ENCODE peak calls at places on chromosomes 16 and 17, in four cellular contexts. A is fibroblast of the aortic adventitia, E is tibial nerve, H is lower leg skin. B is an unnamed sample.

GRCh38 chr17:7854078-7854777 is 638 bp upstream of the TMEM88 start:
- DNase-seq in A (no peak), H (no peak), E (no peak), B (peak)

GRCh38 chr17:33520404-33521032 is 227.4 kb upstream of the ASIC2 start:
- DNase-seq in H (no peak), E (no peak), A (no peak), B (peak)

GRCh38 chr17:42183741-42184711 is 1.2 kb downstream of the HCRT start:
- DNase-seq in A (peak), E (peak), H (peak), B (peak)

GRCh38 chr16:78478267-78478821 is 378.9 kb downstream of the WWOX start:
- DNase-seq in E (no peak), A (no peak), H (no peak), B (no peak)

GRCh38 chr17:46012506-46013079 is 13.5 kb downstream of the STH start:
- DNase-seq in H (no peak), E (no peak), A (no peak), B (no peak)

GRCh38 chr17:2580156-2580555 is 13.3 kb upstream of the PAFAH1B1 start:
- DNase-seq in H (peak), A (no peak), E (no peak), B (no peak)

GRCh38 chr16:17617021-17617420 is 146.3 kb upstream of the XYLT1 start:
- DNase-seq in E (no peak), H (no peak), A (no peak), B (no peak)

GRCh38 chr16:30658731-30659506 is 688 bp downstream of the FBRS start:
- DNase-seq in A (peak), H (peak), E (peak), B (peak)

GRCh38 chr17:65170839-65171238 is 33.7 kb downstream of the RGS9 start:
- DNase-seq in A (peak), H (no peak), E (no peak), B (no peak)

GRCh38 chr16:14050297-14051027 is 20.7 kb upstream of the MRTFB start:
- DNase-seq in H (peak), A (no peak), E (no peak), B (no peak)

GRCh38 chr16:65200857-65201256 is 79.0 kb upstream of the CDH11 start:
- DNase-seq in E (no peak), A (no peak), H (no peak), B (no peak)

GRCh38 chr16:28975158-28975603 is 603 bp downstream of the SPNS1 start:
- DNase-seq in H (no peak), A (no peak), E (no peak), B (no peak)

GRCh38 chr16:65846210-65846602 is 520.3 kb upstream of the CDH5 start:
- DNase-seq in A (no peak), E (no peak), H (peak), B (no peak)

GRCh38 chr17:60857521-60857920 is 179.9 kb downstream of the BCAS3 start:
- DNase-seq in A (no peak), H (no peak), E (no peak), B (no peak)

GRCh38 chr17:38604479-38605229 is 1.1 kb downstream of the SRCIN1 start:
- DNase-seq in E (no peak), A (no peak), H (no peak), B (no peak)

GRCh38 chr17:11928436-11928835 is 68.8 kb downstream of the ZNF18 start:
- DNase-seq in A (no peak), H (no peak), E (no peak), B (no peak)

GRCh38 chr16:58031016-58031800 is 5.7 kb downstream of the MMP15 start:
- DNase-seq in E (no peak), H (no peak), A (no peak), B (no peak)

GRCh38 chr17:38584350-38584925 is 21.3 kb downstream of the SRCIN1 start:
- DNase-seq in E (peak), A (peak), H (peak), B (no peak)

GRCh38 chr16:79286646-79287423 is 313.7 kb downstream of the MAF start:
- DNase-seq in E (peak), A (no peak), H (no peak), B (no peak)

GRCh38 chr17:72563952-72564351 is 443.1 kb downstream of the SOX9 start:
- DNase-seq in A (no peak), H (no peak), E (no peak), B (no peak)

GRCh38 chr16:630815-631405 is at the start of gene WFIKKN1:
- DNase-seq in E (no peak), H (no peak), A (no peak), B (no peak)

GRCh38 chr17:35793257-35793656 is 2.2 kb downstream of the MMP28 start:
- DNase-seq in H (peak), E (no peak), A (no peak), B (no peak)

GRCh38 chr17:19304209-19304608 is 58.3 kb downstream of the B9D1 start:
- DNase-seq in E (no peak), A (peak), H (no peak), B (no peak)

GRCh38 chr16:2966043-2966802 is 2.1 kb downstream of the KREMEN2 start:
- DNase-seq in A (no peak), E (no peak), H (no peak), B (no peak)

GRCh38 chr16:3950343-3951193 is 70.1 kb upstream of the CREBBP start:
- DNase-seq in A (peak), E (peak), H (peak), B (no peak)

GRCh38 chr16:66572356-66572755 is 6.1 kb downstream of the CMTM1 start:
- DNase-seq in H (no peak), E (no peak), A (no peak), B (no peak)

GRCh38 chr16:998615-999014 is 17.0 kb downstream of the SOX8 start:
- DNase-seq in E (no peak), A (no peak), H (no peak), B (no peak)

GRCh38 chr17:73342057-73342522 is 30.3 kb upstream of the CDC42EP4 start:
- DNase-seq in E (peak), H (peak), A (peak), B (no peak)

GRCh38 chr17:28718317-28718672 is 627 bp upstream of the RAB34 start:
- DNase-seq in E (no peak), A (peak), H (no peak), B (no peak)

GRCh38 chr16:22425036-22425801 is 50.8 kb upstream of the CDR2 start:
- DNase-seq in E (peak), H (peak), A (peak), B (no peak)

GRCh38 chr16:85453179-85453678 is 159.9 kb upstream of the GSE1 start:
- DNase-seq in A (no peak), E (no peak), H (no peak), B (no peak)

GRCh38 chr16:85453701-85454100 is 159.4 kb upstream of the GSE1 start:
- DNase-seq in E (no peak), A (no peak), H (no peak), B (no peak)

GRCh38 chr16:85451646-85452363 is 161.3 kb upstream of the GSE1 start:
- DNase-seq in H (no peak), A (no peak), E (no peak), B (no peak)

GRCh38 chr16:85454171-85454883 is 158.8 kb upstream of the GSE1 start:
- DNase-seq in A (peak), E (no peak), H (no peak), B (no peak)

GRCh38 chr16:85452364-85453178 is 160.6 kb upstream of the GSE1 start:
- DNase-seq in A (no peak), E (no peak), H (no peak), B (no peak)
- TF ChIP-seq CTCF in A (no peak), E (no peak), H (no peak), B (no peak)

GRCh38 chr16:73713817-73714495 is 582.7 kb upstream of the PSMD7 start:
- DNase-seq in E (no peak), H (no peak), A (no peak), B (no peak)
- TF ChIP-seq CTCF in E (peak), H (no peak), A (no peak), B (peak)

GRCh38 chr16:74304835-74305176 is 8.2 kb downstream of the PSMD7 start:
- DNase-seq in A (no peak), E (no peak), H (no peak), B (no peak)
- TF ChIP-seq CTCF in A (no peak), E (no peak), H (no peak), B (no peak)

DNA sequence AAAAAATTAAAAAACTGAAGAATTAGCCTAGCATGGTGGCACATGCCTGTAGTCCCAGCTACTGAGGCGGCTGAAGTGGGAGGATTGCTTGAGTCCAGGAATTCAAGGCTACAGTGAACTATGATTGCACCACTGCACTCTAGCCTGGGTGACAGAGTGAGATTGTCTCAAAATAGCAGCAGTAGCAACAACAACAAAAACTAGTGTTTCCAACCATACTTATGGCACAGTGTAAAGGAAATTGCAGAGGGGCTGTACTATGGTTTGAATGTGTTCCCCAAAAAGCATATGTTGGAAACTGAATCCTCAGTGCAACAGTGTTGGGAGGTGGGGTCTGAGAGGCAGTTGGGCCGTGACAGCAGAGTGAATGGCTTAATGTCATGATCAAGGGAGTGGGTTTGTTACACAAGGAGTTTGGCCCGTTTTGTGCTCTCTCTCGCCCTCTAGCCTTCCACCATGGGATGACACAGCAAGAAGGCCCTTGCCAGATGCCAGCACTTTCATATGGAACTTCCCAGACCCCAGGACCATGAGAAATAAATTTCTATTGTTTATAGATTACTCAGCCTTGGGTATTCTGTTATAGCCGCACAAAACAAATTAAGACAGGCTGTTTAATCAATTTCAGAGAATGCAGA is 70.0 kb downstream of the PGS1 start:
- DNase-seq in H (no peak), A (no peak), E (no peak), B (no peak)
- TF ChIP-seq CTCF in H (no peak), A (peak), E (no peak), B (peak)

GRCh38 chr17:81440511-81441244 is 45.4 kb downstream of the BAHCC1 start:
- DNase-seq in E (no peak), A (no peak), H (no peak), B (no peak)
- TF ChIP-seq CTCF in E (no peak), A (peak), H (no peak), B (peak)

DNA sequence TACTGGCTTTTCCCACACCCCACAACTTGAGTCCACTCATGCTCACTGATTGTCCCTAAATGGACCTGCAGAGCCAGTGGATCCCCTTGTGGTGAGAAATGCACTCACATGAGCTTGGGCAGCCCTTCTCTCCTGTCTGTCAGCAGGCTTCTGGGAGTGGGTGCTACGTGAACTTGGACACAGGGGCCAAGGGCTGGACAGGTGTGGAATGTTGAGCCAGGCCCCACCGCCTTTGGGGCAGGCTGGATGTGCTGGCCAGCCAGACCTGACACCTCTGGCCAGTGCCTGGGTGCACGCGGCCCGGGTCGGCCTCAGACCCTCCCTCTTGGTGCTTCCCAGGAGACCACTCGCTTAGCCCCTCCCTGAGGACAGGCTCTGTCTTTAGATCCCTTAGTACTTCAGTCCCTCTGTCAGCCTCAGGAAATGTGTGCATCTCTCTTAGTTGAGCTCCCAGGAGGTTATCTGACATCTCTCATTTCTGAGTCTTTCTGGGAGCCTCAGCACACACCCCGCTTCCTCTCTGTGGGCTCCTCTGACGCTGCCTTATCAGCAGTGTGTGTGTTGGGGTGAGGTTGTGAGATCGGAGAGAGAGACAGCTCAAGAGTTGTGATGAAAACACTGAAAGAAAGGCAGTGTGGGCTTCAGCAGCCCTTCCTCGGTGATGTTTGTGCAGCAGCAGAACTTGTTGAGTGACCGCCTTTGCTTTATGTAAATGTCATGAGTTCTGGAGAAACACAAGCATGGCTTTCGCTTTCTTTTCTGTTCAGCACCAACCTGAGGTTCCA is 117.0 kb downstream of the RAB11FIP4 start:
- DNase-seq in H (no peak), E (no peak), A (no peak), B (no peak)
- TF ChIP-seq CTCF in H (no peak), E (peak), A (peak), B (peak)

DNA sequence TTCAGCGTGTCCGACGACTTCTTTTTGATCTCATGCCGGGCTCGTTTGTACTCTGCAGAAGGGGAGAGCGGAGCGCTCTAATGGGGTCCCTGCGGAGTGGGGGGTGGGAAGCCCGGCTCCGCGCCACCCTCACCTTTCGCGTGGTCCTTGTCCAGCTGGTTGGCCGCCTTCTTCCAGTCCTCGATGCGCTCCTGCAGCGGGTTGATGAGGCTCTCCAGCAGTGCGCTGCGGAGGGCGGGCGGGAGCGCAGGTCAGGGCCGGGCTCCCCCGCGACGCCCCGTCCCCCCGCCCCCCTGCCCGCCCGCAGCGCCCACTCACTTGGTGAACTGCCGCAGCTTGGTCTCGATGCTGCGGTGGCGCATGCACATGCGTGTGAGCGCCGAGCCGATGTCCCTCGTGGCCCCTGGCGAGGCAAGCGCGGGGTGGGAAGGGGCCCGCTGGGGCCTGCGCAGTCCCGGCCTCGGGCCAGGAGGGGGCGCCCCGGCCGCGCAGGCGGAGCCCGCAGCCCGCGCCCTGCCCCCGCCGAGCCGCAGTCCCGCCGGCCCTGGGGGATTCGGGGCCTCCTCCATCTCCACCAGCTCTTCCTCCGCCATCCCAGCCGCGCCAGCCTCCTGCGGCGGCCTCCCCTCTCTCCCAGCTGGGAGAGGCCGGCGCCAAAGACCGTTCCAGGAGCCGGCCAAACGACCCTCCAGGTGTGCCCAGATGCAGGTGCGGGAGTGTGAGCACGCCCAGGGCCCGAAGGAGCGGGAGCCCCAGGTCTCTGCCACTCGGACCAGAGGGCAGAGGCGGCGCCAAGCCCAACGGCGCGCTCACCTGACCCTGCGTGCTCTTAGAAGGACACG is 6.0 kb downstream of the MTSS2 start:
- DNase-seq in H (no peak), A (no peak), E (no peak), B (no peak)
- TF ChIP-seq CTCF in H (no peak), A (peak), E (peak), B (peak)

DNA sequence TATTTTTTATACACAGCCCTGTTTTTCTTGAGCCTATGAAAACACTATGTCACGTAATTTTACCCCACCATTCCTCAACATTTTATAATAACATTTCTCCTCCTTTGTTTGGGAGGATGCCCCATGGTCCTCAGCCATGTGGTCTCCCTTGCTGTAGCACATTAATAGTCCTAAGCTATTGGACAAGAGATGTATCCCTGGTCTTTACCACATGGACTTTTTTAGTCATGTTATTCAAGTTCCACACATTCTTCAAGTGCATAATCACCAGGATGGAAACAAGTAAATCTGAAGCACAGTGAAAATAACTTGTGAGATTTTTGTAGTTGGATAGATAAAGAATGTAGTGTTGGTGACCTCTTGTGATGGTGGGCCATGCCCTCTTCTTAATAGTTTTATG is 2.1 kb upstream of the KRTAP2-3 start:
- DNase-seq in E (no peak), A (peak), H (no peak), B (no peak)
- TF ChIP-seq CTCF in E (no peak), A (no peak), H (no peak), B (no peak)

GRCh38 chr17:50719924-50720805 is 762 bp downstream of the LUC7L3 start:
- DNase-seq in A (no peak), H (no peak), E (no peak), B (no peak)

GRCh38 chr17:50722746-50723145 is 3.3 kb downstream of the LUC7L3 start:
- DNase-seq in H (no peak), E (no peak), A (no peak), B (no peak)

GRCh38 chr17:50725769-50726655 is 6.6 kb downstream of the LUC7L3 start:
- DNase-seq in H (no peak), A (no peak), E (no peak), B (no peak)

GRCh38 chr17:50719144-50719923 is at the start of gene LUC7L3:
- DNase-seq in H (peak), A (peak), E (peak), B (peak)

DNA sequence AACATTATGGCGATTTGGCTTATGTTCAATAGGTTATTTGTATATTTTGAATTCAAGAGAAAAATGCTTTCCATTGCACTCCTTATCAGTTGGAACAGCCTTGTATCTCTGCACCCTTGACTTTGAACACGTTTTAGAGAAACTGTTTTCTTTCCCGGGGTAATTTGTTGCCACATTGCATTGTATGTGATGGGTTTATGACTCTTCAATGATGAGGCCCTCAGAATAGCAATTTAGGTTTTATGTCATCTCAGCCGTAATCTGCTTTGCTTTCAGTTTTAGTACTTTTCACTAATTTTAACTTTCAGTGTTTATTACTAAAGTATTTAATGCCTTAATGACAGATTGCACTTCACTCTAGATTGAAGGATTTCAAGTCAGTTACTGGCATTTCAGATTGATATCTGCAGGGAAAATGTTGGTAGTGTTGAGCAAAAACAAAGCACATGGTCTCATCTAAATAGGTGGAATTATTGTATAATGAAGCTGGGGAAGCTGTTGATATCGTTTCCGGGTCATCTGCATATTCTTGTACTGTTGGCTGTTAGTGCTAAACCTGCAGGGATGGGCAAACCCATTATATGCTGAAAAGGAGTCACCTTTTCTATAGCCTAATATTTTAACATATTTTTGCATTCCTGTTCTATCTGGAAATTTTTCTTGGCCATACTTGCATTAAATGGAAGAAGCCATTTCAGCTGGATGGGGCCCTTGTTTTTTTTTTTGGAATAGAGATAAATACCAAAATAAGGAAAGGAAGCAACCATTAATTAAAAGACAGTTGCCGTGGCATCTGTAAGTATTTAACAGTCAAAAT is 2.0 kb downstream of the LUC7L3 start:
- DNase-seq in A (no peak), H (no peak), E (no peak), B (no peak)
- TF ChIP-seq CTCF in A (no peak), H (no peak), E (no peak), B (no peak)

GRCh38 chr16:88005148-88005547 is 53.9 kb downstream of the BANP start:
- DNase-seq in H (peak), E (no peak), A (peak), B (no peak)
- TF ChIP-seq CTCF in H (no peak), E (peak), A (peak), B (peak)